ENCODE peak calls at places on chromosome 15, in four cellular contexts. One of them, this sample, is unnamed.

GRCh38 chr15:40906101-40906946 is 12.1 kb downstream of the VPS18 start:
- DNase-seq in H1: peak
- DNase-seq in K562: peak
- DNase-seq in HepG2: peak
- DNase-seq in this sample: no peak

GRCh38 chr15:71807691-71808091 is 2.7 kb upstream of the NR2E3 start:
- DNase-seq in H1: peak
- DNase-seq in K562: no peak
- DNase-seq in HepG2: no peak
- DNase-seq in this sample: no peak

GRCh38 chr15:51692154-51692553 is 10.9 kb downstream of the SCG3 start:
- DNase-seq in H1: no peak
- DNase-seq in K562: no peak
- DNase-seq in HepG2: no peak
- DNase-seq in this sample: no peak

GRCh38 chr15:60480888-60481287 is 1.9 kb upstream of the ICE2 start:
- DNase-seq in H1: no peak
- DNase-seq in K562: no peak
- DNase-seq in HepG2: no peak
- DNase-seq in this sample: no peak

GRCh38 chr15:83845230-83845629 is 191.3 kb downstream of the ADAMTSL3 start:
- DNase-seq in H1: no peak
- DNase-seq in K562: no peak
- DNase-seq in HepG2: no peak
- DNase-seq in this sample: no peak

GRCh38 chr15:40845511-40846284 is 1.9 kb downstream of the SPINT1 start:
- DNase-seq in H1: no peak
- DNase-seq in K562: peak
- DNase-seq in HepG2: peak
- DNase-seq in this sample: no peak

GRCh38 chr15:29121907-29122306 is 147.7 kb downstream of the NSMCE3 start:
- DNase-seq in H1: no peak
- DNase-seq in K562: no peak
- DNase-seq in HepG2: no peak
- DNase-seq in this sample: no peak

GRCh38 chr15:66484539-66485112 is 12.9 kb downstream of the SNAPC5 start:
- DNase-seq in H1: no peak
- DNase-seq in K562: no peak
- DNase-seq in HepG2: no peak
- DNase-seq in this sample: no peak

GRCh38 chr15:60574801-60575631 is 96.1 kb upstream of the ICE2 start:
- DNase-seq in H1: no peak
- DNase-seq in K562: no peak
- DNase-seq in HepG2: peak
- DNase-seq in this sample: no peak

GRCh38 chr15:99413955-99414754 is 151.6 kb upstream of the MEF2A start:
- DNase-seq in H1: peak
- DNase-seq in K562: no peak
- DNase-seq in HepG2: no peak
- DNase-seq in this sample: no peak

GRCh38 chr15:51601801-51602200 is 20.8 kb downstream of the DMXL2 start:
- DNase-seq in H1: no peak
- DNase-seq in K562: no peak
- DNase-seq in HepG2: no peak
- DNase-seq in this sample: no peak

GRCh38 chr15:63933522-63933921 is 99.8 kb upstream of the HERC1 start:
- DNase-seq in H1: no peak
- DNase-seq in K562: peak
- DNase-seq in HepG2: no peak
- DNase-seq in this sample: no peak

GRCh38 chr15:34795267-34796081 is at the start of gene ACTC1:
- DNase-seq in H1: peak
- DNase-seq in K562: peak
- DNase-seq in HepG2: no peak
- DNase-seq in this sample: no peak

GRCh38 chr15:101239724-101240136 is 12.1 kb downstream of the CHSY1 start:
- DNase-seq in H1: no peak
- DNase-seq in K562: no peak
- DNase-seq in HepG2: no peak
- DNase-seq in this sample: peak

GRCh38 chr15:101033801-101034200 is 114.6 kb downstream of the LRRK1 start:
- DNase-seq in H1: no peak
- DNase-seq in K562: no peak
- DNase-seq in HepG2: no peak
- DNase-seq in this sample: no peak

GRCh38 chr15:99474041-99474906 is 91.5 kb upstream of the MEF2A start:
- DNase-seq in H1: no peak
- DNase-seq in K562: no peak
- DNase-seq in HepG2: no peak
- DNase-seq in this sample: no peak

GRCh38 chr15:77611767-77612166 is 20.9 kb downstream of the LINGO1 start:
- DNase-seq in H1: no peak
- DNase-seq in K562: no peak
- DNase-seq in HepG2: no peak
- DNase-seq in this sample: no peak

GRCh38 chr15:99845009-99845408 is 111.8 kb upstream of the LYSMD4 start:
- DNase-seq in H1: no peak
- DNase-seq in K562: no peak
- DNase-seq in HepG2: no peak
- DNase-seq in this sample: no peak

GRCh38 chr15:34039180-34039486 is at the start of gene AVEN:
- DNase-seq in H1: no peak
- DNase-seq in K562: no peak
- DNase-seq in HepG2: no peak
- DNase-seq in this sample: no peak

GRCh38 chr15:70701891-70702568 is 61.3 kb downstream of the UACA start:
- DNase-seq in H1: no peak
- DNase-seq in K562: no peak
- DNase-seq in HepG2: no peak
- DNase-seq in this sample: no peak

GRCh38 chr15:73716417-73716816 is 32.2 kb downstream of the CD276 start:
- DNase-seq in H1: no peak
- DNase-seq in K562: no peak
- DNase-seq in HepG2: no peak
- DNase-seq in this sample: no peak

GRCh38 chr15:71151061-71151460 is 35.8 kb downstream of the THSD4 start:
- DNase-seq in H1: no peak
- DNase-seq in K562: no peak
- DNase-seq in HepG2: no peak
- DNase-seq in this sample: no peak

GRCh38 chr15:101315736-101316135 is 20.7 kb upstream of the SNRPA1 start:
- DNase-seq in H1: peak
- DNase-seq in K562: no peak
- DNase-seq in HepG2: no peak
- DNase-seq in this sample: no peak

GRCh38 chr15:51876169-51876568 is 46.7 kb downstream of the TMOD3 start:
- DNase-seq in H1: no peak
- DNase-seq in K562: no peak
- DNase-seq in HepG2: no peak
- DNase-seq in this sample: no peak

GRCh38 chr15:56832125-56832524 is 86.3 kb upstream of the TCF12 start:
- DNase-seq in H1: no peak
- DNase-seq in K562: no peak
- DNase-seq in HepG2: no peak
- DNase-seq in this sample: no peak

GRCh38 chr15:56838085-56838484 is 80.4 kb upstream of the TCF12 start:
- DNase-seq in H1: no peak
- DNase-seq in K562: no peak
- DNase-seq in HepG2: no peak
- DNase-seq in this sample: no peak

GRCh38 chr15:56837281-56837680 is 81.2 kb upstream of the TCF12 start:
- DNase-seq in H1: no peak
- DNase-seq in K562: no peak
- DNase-seq in HepG2: no peak
- DNase-seq in this sample: no peak

GRCh38 chr15:56839099-56839498 is 79.3 kb upstream of the TCF12 start:
- DNase-seq in H1: no peak
- DNase-seq in K562: no peak
- DNase-seq in HepG2: no peak
- DNase-seq in this sample: no peak

GRCh38 chr15:56835598-56836275 is 82.7 kb upstream of the TCF12 start:
- DNase-seq in H1: no peak
- DNase-seq in K562: peak
- DNase-seq in HepG2: no peak
- DNase-seq in this sample: no peak
- TF ChIP-seq CBX5 in H1: no peak
- TF ChIP-seq CBX5 in K562: no peak
- TF ChIP-seq CBX5 in HepG2: no peak
- TF ChIP-seq CBX5 in this sample: no peak

DNA sequence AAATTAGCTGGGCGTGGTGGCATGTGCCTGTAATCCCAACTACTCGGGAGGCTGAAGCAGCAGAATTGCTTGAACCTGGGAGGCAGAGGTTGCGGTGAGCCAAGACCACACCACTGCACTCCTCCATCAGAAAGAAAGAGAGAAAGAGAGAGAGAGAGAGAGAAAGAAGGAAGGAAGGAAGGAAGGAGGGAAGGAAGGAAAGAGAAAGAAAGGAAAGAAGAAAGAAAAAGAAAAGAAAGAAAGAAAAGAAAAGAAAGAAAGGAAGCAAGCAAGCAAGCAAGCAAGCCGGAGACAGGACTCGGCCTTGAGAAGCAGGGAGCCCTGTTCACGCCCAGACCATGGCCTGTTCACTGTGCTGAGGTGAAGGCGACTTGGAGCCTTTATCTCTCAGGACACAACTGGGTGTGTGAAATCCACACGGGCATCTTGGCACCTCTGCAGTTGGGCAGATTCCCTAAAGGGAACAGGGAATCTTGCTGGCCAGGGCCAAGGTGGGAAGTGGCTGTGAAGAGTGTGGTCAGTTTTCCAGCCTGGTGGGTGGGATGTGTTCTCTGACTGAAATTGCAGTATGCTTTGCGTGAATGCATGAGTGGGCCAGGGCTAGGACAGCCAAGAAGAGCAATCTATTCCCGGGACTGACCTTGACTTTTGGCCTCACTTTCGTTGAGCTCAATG is 90.3 kb downstream of the CORO2B start:
- DNase-seq in H1: peak
- DNase-seq in K562: no peak
- DNase-seq in HepG2: no peak
- DNase-seq in this sample: no peak
- TF ChIP-seq CBX5 in H1: no peak
- TF ChIP-seq CBX5 in K562: no peak
- TF ChIP-seq CBX5 in HepG2: no peak
- TF ChIP-seq CBX5 in this sample: no peak

GRCh38 chr15:62547584-62547983 is 382.5 kb upstream of the C2CD4B start:
- DNase-seq in H1: no peak
- DNase-seq in K562: no peak
- DNase-seq in HepG2: no peak
- DNase-seq in this sample: no peak
- TF ChIP-seq CBX5 in H1: no peak
- TF ChIP-seq CBX5 in K562: no peak
- TF ChIP-seq CBX5 in HepG2: no peak
- TF ChIP-seq CBX5 in this sample: no peak

GRCh38 chr15:88608607-88609181 is 12.4 kb upstream of the AEN start:
- DNase-seq in H1: no peak
- DNase-seq in K562: no peak
- DNase-seq in HepG2: no peak
- DNase-seq in this sample: no peak
- TF ChIP-seq CBX5 in H1: no peak
- TF ChIP-seq CBX5 in K562: no peak
- TF ChIP-seq CBX5 in HepG2: no peak
- TF ChIP-seq CBX5 in this sample: no peak

GRCh38 chr15:74958908-74959642 is 2.5 kb upstream of the RPP25 start:
- DNase-seq in H1: peak
- DNase-seq in K562: no peak
- DNase-seq in HepG2: no peak
- DNase-seq in this sample: no peak

GRCh38 chr15:74956648-74957300 is at the start of gene RPP25:
- DNase-seq in H1: peak
- DNase-seq in K562: peak
- DNase-seq in HepG2: peak
- DNase-seq in this sample: no peak

GRCh38 chr15:74957301-74958035 is 896 bp upstream of the RPP25 start:
- DNase-seq in H1: peak
- DNase-seq in K562: no peak
- DNase-seq in HepG2: no peak
- DNase-seq in this sample: no peak

GRCh38 chr15:74959643-74959939 is 3.0 kb upstream of the RPP25 start:
- DNase-seq in H1: no peak
- DNase-seq in K562: no peak
- DNase-seq in HepG2: no peak
- DNase-seq in this sample: no peak

DNA sequence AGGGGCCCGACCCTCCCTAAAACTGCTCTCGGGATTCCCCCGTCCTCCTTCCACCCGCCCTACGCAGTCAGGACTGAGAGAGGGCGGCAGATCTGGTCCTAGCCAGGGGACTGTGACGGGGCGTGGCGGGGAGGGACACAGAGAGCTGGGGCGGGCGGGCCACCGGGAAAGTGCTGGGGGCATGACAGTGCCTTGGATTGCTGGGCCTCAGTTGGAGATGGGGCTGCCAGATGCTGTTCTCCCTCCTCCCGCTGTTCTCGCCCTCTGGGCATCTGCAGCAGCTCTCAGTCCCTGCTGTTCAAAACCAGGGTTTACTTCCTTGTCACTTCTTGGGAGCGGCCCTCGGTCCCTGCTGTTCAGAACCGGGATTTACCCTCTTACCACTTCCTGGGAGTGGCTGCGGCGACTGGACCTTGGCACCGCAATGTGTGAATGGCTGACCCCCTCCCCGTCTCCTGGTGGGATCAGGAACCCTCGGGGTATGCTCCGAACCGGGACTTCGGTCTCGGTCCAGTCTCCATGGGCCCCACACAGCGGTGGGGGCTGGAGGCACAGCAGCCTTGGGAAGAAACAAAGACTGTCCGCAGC is 1.8 kb upstream of the RPP25 start:
- DNase-seq in H1: peak
- DNase-seq in K562: no peak
- DNase-seq in HepG2: peak
- DNase-seq in this sample: no peak
- TF ChIP-seq CBX5 in H1: no peak
- TF ChIP-seq CBX5 in K562: no peak
- TF ChIP-seq CBX5 in HepG2: no peak
- TF ChIP-seq CBX5 in this sample: no peak

GRCh38 chr15:65095747-65096104 is 19.2 kb downstream of the KBTBD13 start:
- DNase-seq in H1: no peak
- DNase-seq in K562: no peak
- DNase-seq in HepG2: no peak
- DNase-seq in this sample: no peak
- TF ChIP-seq CBX5 in H1: no peak
- TF ChIP-seq CBX5 in K562: no peak
- TF ChIP-seq CBX5 in HepG2: no peak
- TF ChIP-seq CBX5 in this sample: no peak

GRCh38 chr15:95741830-95742229 is 588.7 kb upstream of the NR2F2 start:
- DNase-seq in H1: no peak
- DNase-seq in K562: no peak
- DNase-seq in HepG2: no peak
- DNase-seq in this sample: no peak
- TF ChIP-seq CBX5 in H1: no peak
- TF ChIP-seq CBX5 in K562: no peak
- TF ChIP-seq CBX5 in HepG2: no peak
- TF ChIP-seq CBX5 in this sample: no peak

GRCh38 chr15:37101634-37102314 is 1.4 kb upstream of the MEIS2 start:
- DNase-seq in H1: peak
- DNase-seq in K562: peak
- DNase-seq in HepG2: peak
- DNase-seq in this sample: no peak
- TF ChIP-seq CBX5 in H1: no peak
- TF ChIP-seq CBX5 in K562: no peak
- TF ChIP-seq CBX5 in HepG2: no peak
- TF ChIP-seq CBX5 in this sample: no peak

This sample was measured in GM12878.